ENCODE peak calls at places on chromosomes 1 and 21, in four cellular contexts. D, F, Y and N are unnamed samples.

GRCh38 chr1:101235696-101236545 is 898 bp upstream of the S1PR1 start:
- DNase-seq in D (peak; percentile 4), Y (peak; percentile 67), F (peak; percentile 61), N (peak; percentile 63)

GRCh38 chr1:154419620-154420020 is 14.5 kb downstream of the IL6R start:
- DNase-seq in D (peak; percentile 24), F (no peak), Y (no peak), N (peak; percentile 61)

GRCh38 chr21:25396135-25396711 is 211.1 kb downstream of the MRPL39 start:
- DNase-seq in D (no peak), F (peak; percentile 59), Y (no peak), N (peak; percentile 2)

GRCh38 chr1:85343612-85344255 is 67.3 kb upstream of the BCL10 start:
- DNase-seq in F (no peak), D (no peak), Y (peak; percentile 71), N (peak; percentile 91)

GRCh38 chr1:29193879-29194455 is 12.3 kb upstream of the SRSF4 start:
- DNase-seq in F (no peak), D (no peak), Y (no peak), N (no peak)

GRCh38 chr1:223074427-223074826 is 68.6 kb downstream of the TLR5 start:
- DNase-seq in D (no peak), Y (peak; percentile 33), F (no peak), N (no peak)

GRCh38 chr1:10629091-10629815 is 154.5 kb downstream of the PEX14 start:
- DNase-seq in D (no peak), F (no peak), Y (no peak), N (no peak)

GRCh38 chr1:115227683-115228082 is 110.4 kb downstream of the NGF start:
- DNase-seq in Y (no peak), D (no peak), F (no peak), N (no peak)

GRCh38 chr1:2592672-2593071 is 6.1 kb downstream of the PRXL2B start:
- DNase-seq in D (no peak), Y (no peak), F (no peak), N (no peak)

GRCh38 chr21:45439171-45439872 is 34.4 kb downstream of the COL18A1 start:
- DNase-seq in D (peak; percentile 73), Y (peak; percentile 83), F (peak; percentile 97), N (peak; percentile 75)

GRCh38 chr21:42299324-42300044 is 15.7 kb downstream of the TFF3 start:
- DNase-seq in D (no peak), F (no peak), Y (no peak), N (no peak)

GRCh38 chr1:150696995-150697927 is at the start of gene GOLPH3L:
- DNase-seq in D (peak; percentile 45), F (peak; percentile 88), Y (peak; percentile 100), N (peak; percentile 99)

GRCh38 chr1:17759114-17759513 is 4.0 kb downstream of the ACTL8 start:
- DNase-seq in F (no peak), Y (peak; percentile 31), D (no peak), N (peak; percentile 59)